ENCODE peak calls at places on chromosomes 2 and 18, in six cellular contexts. O, S, T, F, P and I are unnamed samples.

GRCh38 chr2:11535899-11536344 is 2.1 kb downstream of the GREB1 start:
- DNase-seq in O (no peak), T (no peak), S (no peak), P (no peak), F (no peak), I (no peak)

GRCh38 chr2:235945608-235946140 is 222.5 kb downstream of the GBX2 start:
- DNase-seq in T (no peak), O (no peak), F (no peak), P (no peak), S (no peak), I (no peak)

GRCh38 chr2:119546446-119546765 is 2.2 kb downstream of the CFAP221 start:
- DNase-seq in F (no peak), S (no peak), O (no peak), P (no peak), T (no peak), I (no peak)

GRCh38 chr2:69779258-69779989 is 37.5 kb downstream of the ANXA4 start:
- DNase-seq in F (no peak), T (no peak), S (no peak), O (no peak), P (no peak), I (peak)

GRCh38 chr2:111667542-111668273 is 216.3 kb downstream of the ANAPC1 start:
- DNase-seq in O (no peak), S (no peak), P (peak), T (peak), F (no peak), I (no peak)

GRCh38 chr2:54605836-54606235 is 117.6 kb upstream of the EML6 start:
- DNase-seq in T (no peak), F (no peak), O (peak), P (no peak), S (no peak), I (no peak)

GRCh38 chr2:20224716-20225293 is at the start of gene SDC1:
- DNase-seq in T (peak), O (no peak), S (peak), P (no peak), F (no peak), I (peak)

GRCh38 chr2:143397886-143398614 is 268.8 kb downstream of the ARHGAP15 start:
- DNase-seq in F (no peak), S (no peak), T (no peak), P (no peak), O (peak), I (no peak)

GRCh38 chr2:157261199-157261782 is 3.8 kb downstream of the GALNT5 start:
- DNase-seq in F (no peak), P (peak), T (no peak), O (no peak), S (no peak), I (peak)

GRCh38 chr2:3169106-3169870 is 208.3 kb downstream of the EIPR1 start:
- DNase-seq in F (no peak), P (no peak), T (no peak), S (no peak), O (peak), I (no peak)

GRCh38 chr2:72990695-72991438 is 73.5 kb downstream of the EMX1 start:
- DNase-seq in P (no peak), S (no peak), F (no peak), T (peak), O (no peak), I (no peak)

GRCh38 chr2:118224144-118224887 is 136.0 kb downstream of the INSIG2 start:
- DNase-seq in S (no peak), P (no peak), O (no peak), T (no peak), F (no peak), I (no peak)

GRCh38 chr2:26691881-26692813 is at the start of gene KCNK3:
- DNase-seq in S (peak), F (no peak), T (peak), O (no peak), P (no peak), I (peak)

GRCh38 chr2:12587729-12588522 is 128.8 kb upstream of the TRIB2 start:
- DNase-seq in O (peak), F (no peak), T (peak), P (peak), S (no peak), I (no peak)

GRCh38 chr2:120389036-120389391 is 43.1 kb downstream of the INHBB start:
- DNase-seq in O (no peak), T (peak), S (no peak), P (no peak), F (no peak), I (no peak)

GRCh38 chr2:201675454-201675853 is 23.0 kb downstream of the MPP4 start:
- DNase-seq in S (no peak), O (no peak), F (no peak), P (no peak), T (no peak), I (no peak)

GRCh38 chr2:23419171-23420090 is 34.5 kb downstream of the KLHL29 start:
- DNase-seq in T (peak), F (no peak), O (no peak), P (no peak), S (no peak), I (no peak)

GRCh38 chr2:80454628-80455027 is 150.1 kb upstream of the LRRTM1 start:
- DNase-seq in F (no peak), S (peak), O (no peak), T (no peak), P (no peak), I (no peak)

GRCh38 chr2:139622691-139623090 is 842.5 kb upstream of the NXPH2 start:
- DNase-seq in T (no peak), P (no peak), S (no peak), O (no peak), F (no peak), I (no peak)

GRCh38 chr2:54740333-54740732 is 16.9 kb downstream of the EML6 start:
- DNase-seq in O (no peak), F (no peak), T (no peak), S (no peak), P (no peak), I (no peak)

GRCh38 chr18:40911582-40912254 is 1043.3 kb upstream of the PIK3C3 start:
- DNase-seq in T (no peak), S (no peak), F (no peak), P (peak), O (peak), I (no peak)

GRCh38 chr2:151207100-151207499 is 54.6 kb downstream of the RBM43 start:
- DNase-seq in P (no peak), T (no peak), O (no peak), F (no peak), S (no peak), I (no peak)

GRCh38 chr2:236744316-236745105 is 174.9 kb downstream of the ACKR3 start:
- DNase-seq in T (no peak), O (peak), F (no peak), P (peak), S (no peak), I (no peak)

GRCh38 chr2:119218478-119219064 is 5.1 kb upstream of the STEAP3 start:
- DNase-seq in F (no peak), T (no peak), P (no peak), O (no peak), S (no peak), I (peak)

GRCh38 chr2:42770288-42771131 is 6.6 kb upstream of the OXER1 start:
- DNase-seq in P (no peak), S (no peak), O (peak), T (no peak), F (peak), I (no peak)

GRCh38 chr2:12262681-12263436 is 453.9 kb upstream of the TRIB2 start:
- DNase-seq in F (no peak), T (peak), P (no peak), S (no peak), O (no peak), I (peak)

GRCh38 chr2:205500951-205501350 is 181.3 kb upstream of the NRP2 start:
- DNase-seq in F (no peak), T (no peak), P (no peak), S (no peak), O (no peak), I (no peak)

GRCh38 chr2:38146302-38146916 is 70.5 kb upstream of the CYP1B1 start:
- DNase-seq in S (no peak), O (peak), F (no peak), T (peak), P (peak), I (no peak)